ENCODE peak calls at places on chromosome 16, in five cellular contexts. R is psoas muscle, X is left ventricle myocardium inferior, F is GM23338, O is progenitor cell of endocrine pancreas. U is an unnamed sample.

GRCh38 chr16:69417537-69418199 is 6.8 kb upstream of the CYB5B start:
- DNase-seq in X (no peak), F (peak), R (no peak), O (no peak), U (peak)

GRCh38 chr16:49855822-49856740 is at the start of gene ZNF423:
- DNase-seq in R (peak), O (peak), F (peak), X (no peak), U (no peak)

GRCh38 chr16:88613293-88613692 is 25.1 kb upstream of the IL17C start:
- DNase-seq in R (no peak), O (no peak), F (no peak), X (no peak), U (no peak)

GRCh38 chr16:3825103-3825502 is 55.4 kb downstream of the CREBBP start:
- DNase-seq in O (no peak), X (no peak), F (no peak), R (no peak), U (peak)

GRCh38 chr16:63816304-63816703 is 1305.6 kb downstream of the CDH11 start:
- DNase-seq in R (no peak), O (no peak), X (no peak), F (no peak), U (no peak)

GRCh38 chr16:59198487-59198886 is 464.4 kb upstream of the GOT2 start:
- DNase-seq in R (no peak), O (no peak), X (no peak), F (no peak), U (no peak)

GRCh38 chr16:48611329-48612137 is 1.6 kb upstream of the N4BP1 start:
- DNase-seq in X (no peak), F (peak), R (no peak), O (no peak), U (peak)

GRCh38 chr16:28596840-28597691 is at the start of gene SULT1A2:
- DNase-seq in F (peak), X (no peak), R (no peak), O (no peak), U (peak)

GRCh38 chr16:4271176-4272113 is 1.4 kb downstream of the TFAP4 start:
- DNase-seq in F (peak), O (peak), R (peak), X (peak), U (peak)

GRCh38 chr16:9318764-9319163 is 227.3 kb downstream of the HAPSTR1 start:
- DNase-seq in R (no peak), X (no peak), O (no peak), F (peak), U (no peak)
- TF ChIP-seq CTCF in R (no peak), X (no peak), O (no peak), F (no peak), U (no peak)

GRCh38 chr16:82751020-82751419 is 124.3 kb downstream of the CDH13 start:
- DNase-seq in O (no peak), R (no peak), X (no peak), F (no peak), U (no peak)

GRCh38 chr16:82744958-82745357 is 118.2 kb downstream of the CDH13 start:
- DNase-seq in R (no peak), F (no peak), O (no peak), X (no peak), U (no peak)

GRCh38 chr16:82753821-82754220 is 127.1 kb downstream of the CDH13 start:
- DNase-seq in R (no peak), X (no peak), O (no peak), F (no peak), U (no peak)

GRCh38 chr16:82750078-82750477 is 123.3 kb downstream of the CDH13 start:
- DNase-seq in R (no peak), F (no peak), O (no peak), X (no peak), U (no peak)

DNA sequence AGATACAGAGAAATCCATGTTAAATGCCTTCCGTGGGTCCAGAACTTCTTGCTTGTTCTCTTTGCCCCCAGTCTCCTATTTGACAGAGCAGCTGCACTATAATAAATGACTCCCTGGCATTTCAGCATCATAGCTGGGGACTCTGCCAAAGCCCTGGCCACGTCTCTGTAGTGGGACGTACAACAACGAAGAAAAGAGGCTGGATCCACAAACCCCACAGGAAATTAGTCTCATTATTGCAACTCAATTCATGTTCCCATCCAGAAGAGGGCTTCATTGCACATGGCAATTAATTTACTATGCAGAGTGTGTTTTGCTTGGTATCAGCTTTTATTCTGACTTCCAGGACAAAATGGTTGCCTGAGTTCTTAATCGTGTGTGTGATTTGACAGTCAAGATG is 121.3 kb downstream of the CDH13 start:
- DNase-seq in O (no peak), X (peak), F (no peak), R (peak), U (no peak)
- TF ChIP-seq CTCF in O (no peak), X (peak), F (no peak), R (no peak), U (no peak)

DNA sequence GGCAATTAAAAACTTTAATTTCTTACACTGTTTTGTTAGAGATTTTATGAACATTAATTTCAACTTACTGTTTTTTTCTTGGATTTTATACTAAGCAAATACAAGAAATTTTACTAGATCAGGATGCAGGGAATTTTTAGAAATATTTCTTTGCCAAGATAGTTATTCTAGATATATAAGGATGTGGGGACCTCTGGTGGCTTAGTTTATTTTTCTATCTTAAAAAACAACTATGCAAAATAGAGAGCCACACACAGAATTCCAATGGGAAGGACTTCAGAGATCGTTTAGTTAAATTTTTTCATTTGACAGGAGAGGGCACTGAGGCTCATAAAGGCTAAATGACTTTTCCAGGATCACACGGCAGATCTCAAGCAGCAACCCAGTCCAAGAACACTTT is 23.0 kb upstream of the CAPNS2 start:
- DNase-seq in R (no peak), F (peak), O (no peak), X (no peak), U (peak)
- TF ChIP-seq CTCF in R (peak), F (peak), O (peak), X (peak), U (peak)

GRCh38 chr16:15970202-15970601 is 20.8 kb downstream of the ABCC1 start:
- DNase-seq in O (no peak), F (peak), R (no peak), X (no peak), U (no peak)
- TF ChIP-seq CTCF in O (no peak), F (no peak), R (no peak), X (no peak), U (no peak)

GRCh38 chr16:87014112-87014511 is 303.1 kb downstream of the C16orf95 start:
- DNase-seq in R (no peak), X (no peak), F (no peak), O (no peak), U (no peak)

GRCh38 chr16:87016636-87017035 is 300.6 kb downstream of the C16orf95 start:
- DNase-seq in R (no peak), O (no peak), F (no peak), X (no peak), U (no peak)

GRCh38 chr16:87016056-87016455 is 301.1 kb downstream of the C16orf95 start:
- DNase-seq in R (no peak), F (no peak), O (no peak), X (no peak), U (no peak)

GRCh38 chr16:87012954-87013938 is 303.9 kb downstream of the C16orf95 start:
- DNase-seq in F (peak), R (no peak), O (no peak), X (no peak), U (no peak)

GRCh38 chr16:87017388-87018012 is 299.7 kb downstream of the C16orf95 start:
- DNase-seq in X (no peak), O (no peak), R (no peak), F (peak), U (peak)
- TF ChIP-seq CTCF in X (no peak), O (peak), R (no peak), F (peak), U (peak)

GRCh38 chr16:67697813-67698212 is 21.3 kb downstream of the GFOD2 start:
- DNase-seq in F (no peak), R (no peak), X (no peak), O (no peak), U (no peak)
- TF ChIP-seq CTCF in F (no peak), R (no peak), X (no peak), O (no peak), U (no peak)